ENCODE peak calls at places on chromosomes 2 and 18, in ten cellular contexts. U, X, Y, P, W, T, E, L, K and Q are unnamed samples.

GRCh38 chr2:191003405-191004309 is 10.3 kb downstream of the STAT1 start:
- DNase-seq in U (no peak), X (no peak), Y (no peak), P (no peak), W (no peak), T (no peak), E (no peak), L (no peak), K (no peak), Q (no peak)

GRCh38 chr2:215136669-215137328 is 1.6 kb downstream of the ABCA12 start:
- DNase-seq in U (no peak), X (no peak), Y (no peak), P (no peak), W (no peak), T (no peak), E (no peak), L (no peak), K (no peak), Q (no peak)

GRCh38 chr2:42935692-42936631 is 143.6 kb upstream of the HAAO start:
- DNase-seq in U (no peak), X (no peak), Y (peak), P (no peak), W (no peak), T (no peak), E (no peak), L (no peak), K (no peak), Q (no peak)

GRCh38 chr18:23228102-23229051 is 93.1 kb downstream of the CABLES1 start:
- DNase-seq in U (peak), X (no peak), Y (peak), P (no peak), W (no peak), T (no peak), E (no peak), L (no peak), K (peak), Q (peak)

GRCh38 chr2:104026726-104027125 is 827.2 kb upstream of the POU3F3 start:
- DNase-seq in U (no peak), X (no peak), Y (no peak), P (no peak), W (no peak), T (no peak), E (no peak), L (no peak), K (no peak), Q (no peak)

GRCh38 chr2:19046986-19047780 is 311.2 kb downstream of the OSR1 start:
- DNase-seq in U (no peak), X (peak), Y (no peak), P (no peak), W (no peak), T (no peak), E (no peak), L (no peak), K (no peak), Q (no peak)

GRCh38 chr18:68438983-68439382 is 275.9 kb downstream of the TMX3 start:
- DNase-seq in U (peak), X (no peak), Y (no peak), P (peak), W (no peak), T (no peak), E (no peak), L (no peak), K (peak), Q (no peak)

GRCh38 chr2:81007104-81007503 is 702.6 kb upstream of the LRRTM1 start:
- DNase-seq in U (no peak), X (no peak), Y (no peak), P (no peak), W (no peak), T (peak), E (no peak), L (no peak), K (no peak), Q (no peak)

GRCh38 chr2:100071350-100072043 is 70.9 kb downstream of the AFF3 start:
- DNase-seq in U (no peak), X (no peak), Y (peak), P (no peak), W (no peak), T (no peak), E (no peak), L (no peak), K (no peak), Q (no peak)

GRCh38 chr18:71001597-71001996 is 712.8 kb downstream of the SOCS6 start:
- DNase-seq in U (no peak), X (no peak), Y (no peak), P (no peak), W (no peak), T (no peak), E (no peak), L (no peak), K (peak), Q (peak)

GRCh38 chr2:55482186-55482945 is 37.2 kb upstream of the CFAP36 start:
- DNase-seq in U (peak), X (no peak), Y (peak), P (no peak), W (peak), T (no peak), E (no peak), L (peak), K (peak), Q (peak)